ENCODE peak calls at places on chromosomes 11 and 22, in six cellular contexts. C is thyroid gland, F is stomach, M is tibial nerve, J is fibroblast of lung, B is SJSA1. Z is an unnamed sample.

GRCh38 chr11:108584973-108585372 is 8.6 kb downstream of the EXPH5 start:
- DNase-seq in B (no peak), F (no peak), J (no peak), M (no peak), C (no peak), Z (no peak)

GRCh38 chr11:520428-521178 is 13.6 kb upstream of the RNH1 start:
- DNase-seq in B (no peak), J (no peak), C (no peak), F (no peak), M (no peak), Z (no peak)

GRCh38 chr22:36898690-36899089 is 14.7 kb upstream of the CSF2RB start:
- DNase-seq in F (no peak), B (no peak), M (no peak), C (no peak), J (no peak), Z (no peak)

GRCh38 chr11:39678996-39679395 is 1780.5 kb downstream of the LRRC4C start:
- DNase-seq in F (no peak), M (no peak), C (no peak), B (no peak), J (peak), Z (no peak)

GRCh38 chr11:131584694-131585592 is 214.5 kb downstream of the NTM start:
- DNase-seq in J (no peak), M (no peak), C (peak), F (no peak), B (no peak), Z (no peak)

GRCh38 chr11:32071811-32072210 is 19.1 kb upstream of the RCN1 start:
- DNase-seq in J (peak), M (no peak), F (no peak), B (peak), C (no peak), Z (no peak)

GRCh38 chr11:3686751-3687150 is 15.6 kb upstream of the CHRNA10 start:
- DNase-seq in M (no peak), J (peak), F (no peak), B (no peak), C (peak), Z (no peak)

GRCh38 chr11:73262851-73263495 is 9.2 kb upstream of the P2RY6 start:
- DNase-seq in F (no peak), C (no peak), B (no peak), J (peak), M (no peak), Z (peak)

GRCh38 chr11:74949748-74950127 is 672 bp downstream of the SPCS2 start:
- DNase-seq in C (peak), J (peak), M (no peak), B (no peak), F (no peak), Z (no peak)

GRCh38 chr11:4865855-4866254 is 15.8 kb upstream of the OR51T1 start:
- DNase-seq in M (no peak), J (no peak), F (no peak), B (no peak), C (no peak), Z (no peak)

GRCh38 chr11:116177521-116178220 is 595.1 kb downstream of the BUD13 start:
- DNase-seq in J (peak), B (no peak), C (no peak), M (no peak), F (no peak), Z (no peak)

GRCh38 chr11:106695506-106695905 is 322.8 kb downstream of the GUCY1A2 start:
- DNase-seq in B (no peak), C (no peak), J (peak), F (no peak), M (no peak), Z (no peak)

DNA sequence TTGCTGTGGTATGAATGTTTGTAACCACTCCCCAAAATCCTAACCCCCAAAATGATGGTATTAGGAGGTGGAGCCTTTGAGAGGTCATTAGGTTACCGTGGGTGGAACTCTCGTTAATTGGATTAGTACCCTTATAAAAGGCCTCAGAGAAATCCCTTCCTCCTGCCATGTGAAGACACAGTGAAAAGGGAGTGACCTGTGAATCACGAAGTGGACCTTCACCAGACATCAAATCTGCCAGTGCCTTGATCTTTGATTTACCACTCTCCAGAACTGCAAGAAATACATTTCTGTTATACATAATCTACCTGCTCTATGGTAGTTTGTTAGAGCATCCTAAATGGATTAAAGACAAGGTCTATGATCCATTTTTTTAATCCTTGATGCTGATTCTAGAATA is 12.6 kb upstream of the PICALM start:
- DNase-seq in J (no peak), B (no peak), M (no peak), F (no peak), C (no peak), Z (no peak)
- H3K27ac ChIP-seq in J (no peak), B (no peak), M (no peak), F (no peak), C (no peak), Z (no peak)

DNA sequence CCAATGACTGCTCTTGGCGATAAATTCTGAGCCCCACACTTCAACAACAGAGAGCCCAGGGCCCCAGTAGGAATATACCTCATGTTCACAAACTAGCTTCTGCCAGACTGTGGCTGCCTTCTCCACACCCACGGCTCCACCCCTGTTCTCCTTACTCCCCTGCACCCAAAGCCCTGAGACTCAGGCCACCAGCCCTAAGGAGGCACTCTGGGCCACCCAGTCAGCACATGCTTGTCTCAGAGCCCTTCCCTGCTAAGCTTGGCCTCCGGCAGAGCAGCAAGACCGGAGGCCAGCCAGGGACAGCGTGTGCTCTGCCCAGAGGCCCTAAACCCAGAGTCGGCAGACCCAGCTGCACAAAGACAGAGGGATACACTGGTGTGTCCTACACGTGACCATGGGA is 27.9 kb downstream of the SPATA19 start:
- DNase-seq in F (no peak), C (no peak), J (no peak), M (no peak), B (no peak), Z (no peak)
- H3K27ac ChIP-seq in F (no peak), C (no peak), J (no peak), M (no peak), B (no peak), Z (no peak)

GRCh38 chr11:110186456-110186855 is 93.3 kb downstream of the ZC3H12C start:
- DNase-seq in C (no peak), J (no peak), M (no peak), F (no peak), B (no peak), Z (peak)
- H3K27ac ChIP-seq in C (no peak), J (no peak), M (no peak), F (no peak), B (no peak), Z (no peak)

DNA sequence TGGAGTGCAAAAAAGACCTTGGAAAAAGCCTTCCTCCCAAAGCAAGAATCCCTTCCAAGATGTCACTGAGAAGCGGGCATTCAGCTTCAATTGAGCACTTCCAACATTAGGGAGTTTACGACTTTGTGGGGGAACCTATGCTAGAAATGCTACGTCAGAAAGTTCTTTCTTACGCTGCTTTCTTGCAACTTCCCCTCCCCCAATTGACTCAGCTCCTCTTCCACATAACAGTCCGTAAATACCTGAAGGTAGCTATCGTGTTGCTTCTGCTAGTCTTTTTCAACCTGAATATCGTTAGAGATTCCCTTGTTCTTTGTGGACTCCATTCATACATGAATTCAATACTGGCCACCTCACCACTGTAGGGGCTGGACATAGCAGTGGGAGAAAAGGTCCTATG is 47.0 kb downstream of the VSIG10L2 start:
- DNase-seq in C (no peak), F (no peak), J (no peak), M (no peak), B (no peak), Z (no peak)
- H3K27ac ChIP-seq in C (no peak), F (no peak), J (no peak), M (no peak), B (no peak), Z (no peak)

DNA sequence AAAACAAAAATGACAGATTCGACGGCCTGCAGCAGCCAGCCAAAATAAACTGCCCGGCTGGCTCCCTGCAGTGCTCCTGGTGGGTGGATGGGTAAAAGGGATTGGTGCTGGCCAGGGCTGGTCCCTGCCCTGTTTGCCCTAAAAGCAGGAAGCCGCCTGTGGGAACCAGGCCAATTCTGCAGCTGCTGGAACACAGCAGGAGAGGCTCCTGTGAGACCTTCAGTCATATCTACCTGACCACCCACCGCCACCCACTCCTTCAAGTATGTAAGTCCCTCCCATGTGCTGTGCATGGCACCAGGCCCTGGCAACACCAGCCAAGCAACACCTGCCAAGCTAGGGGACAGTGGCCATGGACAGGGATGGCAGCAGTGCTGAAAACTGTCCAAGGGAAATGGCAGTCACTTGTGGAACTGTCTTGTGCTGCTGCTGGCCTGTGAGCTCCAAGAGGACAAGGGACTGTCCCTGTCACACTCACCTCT is 48.7 kb upstream of the ARFGAP3 start:
- DNase-seq in J (no peak), F (peak), C (peak), M (no peak), B (no peak), Z (no peak)
- H3K27ac ChIP-seq in J (no peak), F (peak), C (peak), M (no peak), B (no peak), Z (peak)

DNA sequence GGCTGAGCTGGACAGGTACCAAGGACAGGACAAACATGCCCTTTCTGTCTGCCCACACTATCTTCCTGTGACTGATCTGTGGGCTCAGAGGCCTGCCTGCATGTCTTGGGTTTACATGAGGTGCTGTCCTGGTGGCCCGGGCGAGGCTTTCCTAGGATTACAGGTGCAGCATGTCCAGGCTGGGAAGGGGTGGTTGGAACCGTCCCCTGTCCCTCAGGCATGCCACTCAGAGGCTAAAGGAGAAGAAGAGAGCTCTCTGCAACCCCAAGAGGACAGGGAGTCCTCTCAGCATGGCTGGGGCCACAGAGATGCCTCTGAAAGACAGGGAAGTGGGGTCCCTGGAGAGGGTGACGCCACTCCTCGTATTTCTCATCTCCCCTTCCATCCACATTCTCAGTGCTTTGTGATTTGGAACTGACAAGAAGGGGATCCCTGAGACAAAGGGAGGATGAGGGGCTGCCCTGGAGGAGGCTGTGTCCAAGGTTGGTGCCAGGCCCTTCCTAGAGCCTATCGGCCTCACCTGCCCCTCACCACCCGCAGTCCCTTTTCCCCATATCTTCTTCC is 64.6 kb upstream of the LMO1 start:
- DNase-seq in B (no peak), F (no peak), C (no peak), M (no peak), J (no peak), Z (no peak)
- H3K27ac ChIP-seq in B (no peak), F (no peak), C (no peak), M (no peak), J (no peak), Z (no peak)

GRCh38 chr11:34443136-34443535 is 4.4 kb downstream of the CAT start:
- DNase-seq in F (no peak), B (no peak), M (no peak), C (peak), J (no peak), Z (no peak)

GRCh38 chr11:34448223-34448994 is 9.7 kb downstream of the CAT start:
- DNase-seq in F (no peak), B (no peak), M (no peak), J (no peak), C (no peak), Z (no peak)

GRCh38 chr11:34449013-34449412 is 10.3 kb downstream of the CAT start:
- DNase-seq in F (no peak), B (no peak), C (peak), J (no peak), M (no peak), Z (no peak)

GRCh38 chr11:34446389-34446788 is 7.7 kb downstream of the CAT start:
- DNase-seq in B (no peak), F (no peak), M (no peak), C (no peak), J (no peak), Z (no peak)

GRCh38 chr11:34447044-34447443 is 8.3 kb downstream of the CAT start:
- DNase-seq in C (no peak), J (no peak), M (no peak), B (no peak), F (no peak), Z (no peak)
- H3K27ac ChIP-seq in C (no peak), J (no peak), M (no peak), B (no peak), F (no peak), Z (no peak)

Z was measured in right atrium auricular region.